ENCODE peak calls at places on chromosomes 11 and 22, in five cellular contexts. I is heart left ventricle, B is PC-9, E is body of pancreas, Q is upper lobe of right lung. Y is an unnamed sample. For H3K9me3 and H3K4me1, the result is how much of the 10 kb centered on the place peaks cover.

GRCh38 chr11:45501980-45502545 is 163.4 kb downstream of the CHST1 start:
- DNase-seq in I (no peak), B (no peak), E (no peak), Q (no peak), Y (no peak)

GRCh38 chr11:130112071-130112830 is 42.6 kb downstream of the APLP2 start:
- DNase-seq in I (no peak), B (no peak), E (no peak), Q (no peak), Y (no peak)

GRCh38 chr11:111978028-111978771 is 41.1 kb downstream of the DIXDC1 start:
- DNase-seq in I (peak), B (no peak), E (no peak), Q (no peak), Y (peak)

GRCh38 chr22:43109921-43110443 is 568 bp upstream of the BIK start:
- DNase-seq in I (no peak), B (no peak), E (no peak), Q (no peak), Y (no peak)

GRCh38 chr11:45538363-45538762 is 127.1 kb downstream of the CHST1 start:
- DNase-seq in I (no peak), B (no peak), E (no peak), Q (no peak), Y (no peak)

GRCh38 chr11:76587810-76588454 is 82.6 kb downstream of the LRRC32 start:
- DNase-seq in I (no peak), B (no peak), E (no peak), Q (no peak), Y (no peak)

GRCh38 chr22:23681026-23681809 is 9.6 kb upstream of the RGL4 start:
- DNase-seq in I (no peak), B (no peak), E (no peak), Q (peak), Y (no peak)

GRCh38 chr22:44603774-44604173 is 98.2 kb upstream of the PRR5 start:
- DNase-seq in I (no peak), B (no peak), E (no peak), Q (no peak), Y (no peak)

GRCh38 chr11:123381817-123382554 is 48.1 kb upstream of the GRAMD1B start:
- DNase-seq in I (no peak), B (no peak), E (no peak), Q (no peak), Y (no peak)

GRCh38 chr22:47443836-47444745 is 681.6 kb downstream of the TBC1D22A start:
- DNase-seq in I (no peak), B (no peak), E (no peak), Q (no peak), Y (no peak)

GRCh38 chr22:47445716-47446290 is 683.4 kb downstream of the TBC1D22A start:
- DNase-seq in I (no peak), B (no peak), E (no peak), Q (no peak), Y (no peak)

GRCh38 chr22:47446331-47446730 is 683.9 kb downstream of the TBC1D22A start:
- DNase-seq in I (no peak), B (no peak), E (no peak), Q (no peak), Y (no peak)

GRCh38 chr22:47445212-47445611 is 682.8 kb downstream of the TBC1D22A start:
- DNase-seq in I (no peak), B (no peak), E (no peak), Q (no peak), Y (no peak)

GRCh38 chr22:47444746-47445065 is 682.3 kb downstream of the TBC1D22A start:
- DNase-seq in I (no peak), B (no peak), E (no peak), Q (no peak), Y (no peak)
- H3K9me3 ChIP-seq in I (under half), B (under half), E (under half), Q (under half), Y (under half)

DNA sequence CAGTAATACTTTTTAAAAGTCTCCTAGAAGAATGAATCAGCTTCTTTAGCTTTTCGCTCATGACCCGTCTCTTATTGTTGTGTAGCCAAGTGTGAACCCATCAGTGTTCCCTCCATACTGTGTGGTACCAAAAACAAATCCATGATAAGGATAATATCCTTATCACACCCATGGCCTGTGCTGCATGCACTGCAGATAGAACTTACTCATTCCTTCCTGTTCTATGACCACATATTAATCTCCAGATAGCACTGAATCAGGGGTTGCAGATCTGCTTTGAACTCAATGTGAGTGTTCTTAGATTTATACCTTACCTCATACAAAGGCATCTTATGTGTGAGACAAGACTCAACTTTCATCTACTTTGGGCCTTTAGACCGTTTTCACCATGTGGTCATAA is 373.4 kb downstream of the JRKL start:
- DNase-seq in I (no peak), B (no peak), E (no peak), Q (no peak), Y (no peak)
- TF ChIP-seq CTCF in I (no peak), B (no peak), E (no peak), Q (no peak), Y (no peak)

GRCh38 chr11:11992813-11993212 is 15.6 kb downstream of the DKK3 start:
- DNase-seq in I (no peak), B (no peak), E (no peak), Q (no peak), Y (peak)
- H3K4me1 ChIP-seq in I (under half), B (under half), E (under half), Q (under half), Y (half or more)

DNA sequence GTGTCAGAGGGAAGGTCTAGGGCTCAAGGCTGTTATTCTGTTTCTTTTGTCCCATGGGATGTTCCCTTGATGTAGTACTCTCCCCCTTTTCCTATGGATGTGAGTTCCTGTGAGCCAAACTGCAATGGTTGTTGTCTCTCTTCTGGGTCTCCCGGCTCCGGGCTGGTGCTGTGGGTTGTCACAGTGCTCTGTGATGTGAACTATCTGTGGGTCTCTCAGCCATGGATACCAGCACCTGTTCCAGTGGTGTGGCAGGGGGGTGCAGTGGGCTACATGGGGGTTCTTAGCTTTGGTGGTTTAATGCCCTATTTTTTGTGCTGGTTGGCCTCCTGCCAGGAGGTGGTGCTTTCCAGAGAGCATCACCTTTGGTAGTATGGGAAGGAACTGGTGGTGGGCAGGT is 941.1 kb downstream of the KCNA4 start:
- DNase-seq in I (no peak), B (no peak), E (no peak), Q (no peak), Y (no peak)
- H3K9me3 ChIP-seq in I (under half), B (under half), E (under half), Q (under half), Y (under half)

GRCh38 chr11:67507891-67508485 is at the start of gene CDK2AP2:
- DNase-seq in I (peak), B (peak), E (peak), Q (peak), Y (peak)

GRCh38 chr11:67504950-67505561 is at the start of gene PITPNM1:
- DNase-seq in I (peak), B (no peak), E (peak), Q (peak), Y (peak)

GRCh38 chr11:67507242-67507890 is 596 bp downstream of the CDK2AP2 start:
- DNase-seq in I (peak), B (no peak), E (peak), Q (no peak), Y (no peak)

GRCh38 chr11:67505605-67506396 is 638 bp upstream of the PITPNM1 start:
- DNase-seq in I (peak), B (peak), E (peak), Q (peak), Y (peak)

DNA sequence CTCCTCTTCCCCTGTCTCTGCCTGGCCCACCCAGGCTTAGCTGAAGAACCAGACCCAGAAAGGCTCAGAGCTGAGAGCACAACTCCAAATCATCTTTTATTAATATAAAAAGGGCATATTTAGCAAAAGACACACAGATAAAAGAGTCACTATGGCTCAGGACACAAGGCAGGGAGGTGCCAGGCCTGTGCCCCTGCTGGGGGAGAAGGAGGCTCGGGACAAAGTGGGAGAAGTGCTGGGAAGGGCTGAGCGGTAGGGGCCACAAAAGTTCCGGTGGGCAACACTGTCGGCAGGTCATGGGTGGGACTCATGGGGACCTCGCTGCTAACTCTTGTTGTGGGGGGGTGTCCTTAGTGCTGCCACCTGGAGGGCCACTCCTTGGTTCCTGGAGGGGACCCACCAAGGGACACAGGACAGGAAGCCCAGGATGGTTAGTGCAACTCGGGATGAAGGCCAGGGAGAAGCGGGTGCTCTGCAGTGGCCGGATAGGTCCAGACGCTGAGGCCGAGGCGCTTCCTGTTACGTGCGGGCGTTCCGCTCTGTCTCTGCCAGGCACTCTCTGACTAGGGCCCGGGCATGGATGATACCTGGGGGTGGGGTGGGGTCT is 1.4 kb upstream of the PITPNM1 start:
- DNase-seq in I (no peak), B (no peak), E (no peak), Q (no peak), Y (no peak)
- TF ChIP-seq CTCF in I (peak), B (peak), E (no peak), Q (peak), Y (no peak)

GRCh38 chr11:73311394-73311869 is 3.4 kb downstream of the ARHGEF17 start:
- DNase-seq in I (no peak), B (no peak), E (no peak), Q (no peak), Y (no peak)
- H3K4me1 ChIP-seq in I (half or more), B (under half), E (half or more), Q (half or more), Y (half or more)

GRCh38 chr22:49420651-49421050 is 407.0 kb downstream of the BRD1 start:
- DNase-seq in I (no peak), B (no peak), E (no peak), Q (no peak), Y (no peak)

GRCh38 chr22:49426098-49426497 is 401.6 kb downstream of the BRD1 start:
- DNase-seq in I (no peak), B (no peak), E (no peak), Q (no peak), Y (no peak)

GRCh38 chr22:49422668-49423067 is 405.0 kb downstream of the BRD1 start:
- DNase-seq in I (no peak), B (no peak), E (no peak), Q (no peak), Y (no peak)

GRCh38 chr22:49425356-49425755 is 402.3 kb downstream of the BRD1 start:
- DNase-seq in I (no peak), B (no peak), E (no peak), Q (no peak), Y (no peak)

DNA sequence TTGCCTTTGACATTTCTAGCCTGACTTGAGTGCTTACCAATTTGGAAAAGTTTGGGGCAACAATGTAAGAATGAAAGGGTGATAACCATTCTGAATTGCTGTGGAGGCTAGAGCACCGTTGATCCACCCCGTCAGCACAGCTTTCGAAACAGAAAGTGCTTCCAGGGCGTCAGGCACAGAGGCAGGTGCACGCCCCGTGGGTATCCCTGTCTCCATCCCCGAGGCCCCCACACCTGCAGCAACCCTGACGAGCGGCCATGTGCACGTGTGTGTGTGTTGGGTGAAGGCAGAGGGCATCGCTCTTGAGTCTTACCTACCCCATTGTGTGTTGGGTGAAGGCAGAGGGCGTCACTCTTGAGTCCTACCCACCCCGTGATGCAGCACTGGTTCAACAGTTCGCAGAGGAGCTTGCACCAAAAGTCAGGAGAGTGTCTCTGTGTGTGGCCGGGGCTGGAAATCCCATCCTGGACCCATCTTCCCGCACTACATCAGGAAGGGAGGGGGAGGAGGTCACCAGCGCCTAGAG is 404.5 kb downstream of the BRD1 start:
- DNase-seq in I (no peak), B (no peak), E (no peak), Q (no peak), Y (no peak)
- H3K9me3 ChIP-seq in I (under half), B (under half), E (under half), Q (under half), Y (under half)

DNA sequence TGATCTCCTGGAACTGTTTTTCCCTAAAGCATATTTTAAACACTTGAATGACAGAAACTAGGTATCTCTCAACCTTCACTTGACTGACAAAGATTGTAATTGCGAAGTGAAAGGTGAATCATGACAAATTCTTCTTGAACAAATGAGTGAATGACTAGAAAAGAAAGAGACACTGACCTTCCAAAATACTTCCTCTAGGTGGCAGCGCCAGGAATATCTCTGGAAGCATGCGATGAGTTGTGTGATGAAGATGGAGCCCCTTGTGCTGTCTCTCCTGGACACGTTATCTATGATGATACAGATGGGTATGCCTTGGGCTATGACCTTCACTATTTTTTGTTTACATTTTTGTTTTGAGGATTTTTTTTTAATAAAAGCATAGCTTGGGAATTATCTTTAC is 7.0 kb upstream of the CASP12 start:
- DNase-seq in I (no peak), B (no peak), E (no peak), Q (no peak), Y (no peak)
- TF ChIP-seq CTCF in I (no peak), B (no peak), E (no peak), Q (no peak), Y (peak)

DNA sequence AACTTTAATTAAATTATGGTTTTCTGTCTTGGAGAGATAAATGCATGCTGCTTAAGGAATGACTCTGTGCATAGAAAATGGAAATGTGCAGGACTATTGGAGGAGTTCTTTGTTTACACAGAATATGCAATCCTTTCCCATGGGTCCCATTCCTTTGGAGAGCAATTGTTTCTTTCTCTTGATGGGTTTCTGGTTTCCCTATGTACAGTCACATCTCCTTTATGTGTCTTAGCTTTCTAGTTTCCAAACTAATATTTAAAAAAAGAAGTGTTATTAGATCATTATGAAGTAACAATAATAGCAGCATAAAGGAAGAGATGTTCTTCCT is 73.6 kb downstream of the FAT3 start:
- DNase-seq in I (no peak), B (peak), E (no peak), Q (no peak), Y (no peak)
- H3K4me1 ChIP-seq in I (under half), B (under half), E (under half), Q (under half), Y (under half)